ENCODE peak calls at places on chromosomes 1 and 21, in four cellular contexts. E is EH, F is GM19239, U is T1000. O is an unnamed sample.

GRCh38 chr1:18557621-18558465 is 72.8 kb upstream of the PAX7 start:
- DNase-seq in F (no peak), U (no peak), E (peak; percentile 3), O (no peak)

GRCh38 chr21:37601915-37602314 is 235.3 kb downstream of the DYRK1A start:
- DNase-seq in F (no peak), E (no peak), U (no peak), O (no peak)

GRCh38 chr21:42861311-42862122 is 17.8 kb downstream of the WDR4 start:
- DNase-seq in U (no peak), F (no peak), E (no peak), O (no peak)

GRCh38 chr1:167563579-167564246 is 10.2 kb upstream of the CREG1 start:
- DNase-seq in E (peak; percentile 3), U (no peak), F (no peak), O (no peak)

GRCh38 chr1:2548068-2548589 is 8.0 kb upstream of the TNFRSF14 start:
- DNase-seq in E (peak; percentile 71), F (no peak), U (peak; percentile 63), O (peak; percentile 79)

GRCh38 chr1:210696709-210697108 is 368.0 kb downstream of the HHAT start:
- DNase-seq in E (peak; percentile 3), F (peak; percentile 25), U (no peak), O (no peak)

GRCh38 chr1:152182431-152182830 is 23.4 kb upstream of the RPTN start:
- DNase-seq in E (peak; percentile 54), U (no peak), F (no peak), O (peak; percentile 8)

GRCh38 chr1:47875831-47876586 is 121.2 kb downstream of the TRABD2B start:
- DNase-seq in F (no peak), E (no peak), U (no peak), O (no peak)

GRCh38 chr1:108068141-108068540 is 103.2 kb upstream of the VAV3 start:
- DNase-seq in E (peak; percentile 1), F (no peak), U (no peak), O (no peak)

GRCh38 chr1:167126317-167126716 is 32.4 kb downstream of the STYXL2 start:
- DNase-seq in F (no peak), E (no peak), U (no peak), O (no peak)

GRCh38 chr21:41207401-41208388 is 39.7 kb downstream of the BACE2 start:
- DNase-seq in E (peak; percentile 36), F (no peak), U (no peak), O (no peak)

GRCh38 chr1:53172751-53173498 is 23.7 kb upstream of the CPT2 start:
- DNase-seq in F (peak; percentile 34), U (no peak), E (peak; percentile 96), O (no peak)

GRCh38 chr1:173863224-173864151 is 4.3 kb downstream of the GAS5 start:
- DNase-seq in F (no peak), E (no peak), U (no peak), O (no peak)

GRCh38 chr1:221294244-221294643 is 415.0 kb downstream of the HLX start:
- DNase-seq in U (no peak), E (no peak), F (no peak), O (no peak)

GRCh38 chr21:21268061-21268471 is 269.9 kb downstream of the NCAM2 start:
- DNase-seq in F (no peak), U (no peak), E (no peak), O (no peak)

GRCh38 chr1:227577500-227577899 is 14.1 kb downstream of the ZNF678 start:
- DNase-seq in E (no peak), U (no peak), F (no peak), O (no peak)

GRCh38 chr1:167565922-167566321 is 12.4 kb upstream of the CREG1 start:
- DNase-seq in U (no peak), E (no peak), F (no peak), O (no peak)

GRCh38 chr1:167629681-167630567 is at the start of gene RCSD1:
- DNase-seq in E (peak; percentile 10), U (no peak), F (no peak), O (peak; percentile 81)

GRCh38 chr1:215957692-215958091 is 390.6 kb downstream of the KCTD3 start:
- DNase-seq in U (no peak), E (peak; percentile 55), F (no peak), O (no peak)

GRCh38 chr1:189646066-189646465 is 831.6 kb downstream of the BRINP3 start:
- DNase-seq in E (no peak), U (no peak), F (no peak), O (no peak)

GRCh38 chr1:41003127-41003639 is 18.3 kb downstream of the SLFNL1 start:
- DNase-seq in E (no peak), U (no peak), F (no peak), O (no peak)

GRCh38 chr21:28833181-28833580 is 159.5 kb downstream of the LTN1 start:
- DNase-seq in U (no peak), E (peak; percentile 37), F (no peak), O (peak; percentile 44)

GRCh38 chr1:204941415-204942338 is 71.0 kb downstream of the NFASC start:
- DNase-seq in E (peak; percentile 65), U (no peak), F (peak; percentile 47), O (peak; percentile 55)

GRCh38 chr1:75423136-75423535 is 187.8 kb downstream of the SLC44A5 start:
- DNase-seq in F (no peak), E (no peak), U (no peak), O (no peak)